ENCODE peak calls at places on chromosome 9, in nine cellular contexts. I is nephron progenitor cell; X is DMS 273 treated with DMSO at 0.1 percent for 48 hours; M is HT1080; E is dorsolateral prefrontal cortex; L is posterior cingulate gyrus; H is effector memory CD4-positive, alpha-beta T cell; S is D341Med; N is mucosa of descending colon. J is an unnamed sample.

GRCh38 chr9:89562186-89562814 is 42.5 kb upstream of the GADD45G start:
- DNase-seq in I (no peak), X (no peak), M (no peak), E (no peak), L (no peak), H (no peak), S (no peak), N (no peak), J (no peak)

GRCh38 chr9:30197954-30198353 is 2186.5 kb upstream of the ACO1 start:
- DNase-seq in I (no peak), X (no peak), M (peak; percentile 17), E (no peak), L (no peak), H (no peak), S (no peak), N (no peak), J (no peak)

GRCh38 chr9:135272608-135273007 is 185.1 kb downstream of the OLFM1 start:
- DNase-seq in I (no peak), X (no peak), M (no peak), E (no peak), L (peak; percentile 69), H (no peak), S (no peak), N (no peak), J (no peak)

GRCh38 chr9:120886490-120886967 is 9.5 kb upstream of the PHF19 start:
- DNase-seq in I (no peak), X (no peak), M (peak; percentile 71), E (no peak), L (no peak), H (no peak), S (no peak), N (no peak), J (no peak)

GRCh38 chr9:131660466-131661405 is 79.1 kb downstream of the RAPGEF1 start:
- DNase-seq in I (no peak), X (no peak), M (no peak), E (no peak), L (no peak), H (no peak), S (no peak), N (no peak), J (no peak)

GRCh38 chr9:12350775-12351174 is 342.4 kb upstream of the TYRP1 start:
- DNase-seq in I (no peak), X (no peak), M (no peak), E (no peak), L (no peak), H (no peak), S (no peak), N (no peak), J (no peak)

GRCh38 chr9:134419684-134420076 is 93.4 kb downstream of the RXRA start:
- DNase-seq in I (no peak), X (peak; percentile 59), M (no peak), E (no peak), L (no peak), H (no peak), S (peak; percentile 74), N (no peak), J (no peak)

GRCh38 chr9:133163559-133164208 is at the start of gene GBGT1:
- DNase-seq in I (peak; percentile 90), X (no peak), M (no peak), E (no peak), L (peak; percentile 91), H (no peak), S (peak; percentile 56), N (peak; percentile 80), J (no peak)

GRCh38 chr9:618478-618877 is 223.0 kb upstream of the DMRT1 start:
- DNase-seq in I (no peak), X (no peak), M (peak; percentile 27), E (no peak), L (no peak), H (no peak), S (no peak), N (no peak), J (no peak)

GRCh38 chr9:15935661-15936315 is 382.9 kb downstream of the CCDC171 start:
- DNase-seq in I (no peak), X (no peak), M (no peak), E (no peak), L (no peak), H (no peak), S (no peak), N (no peak), J (no peak)

GRCh38 chr9:68706579-68707201 is 1.6 kb downstream of the PIP5K1B start:
- DNase-seq in I (no peak), X (no peak), M (no peak), E (no peak), L (no peak), H (no peak), S (no peak), N (no peak), J (no peak)

GRCh38 chr9:106981396-106982287 is 118.7 kb downstream of the ZNF462 start:
- DNase-seq in I (no peak), X (no peak), M (no peak), E (no peak), L (no peak), H (no peak), S (no peak), N (no peak), J (no peak)

GRCh38 chr9:130088056-130088455 is 34.4 kb downstream of the GPR107 start:
- DNase-seq in I (no peak), X (no peak), M (no peak), E (peak; percentile 53), L (no peak), H (no peak), S (no peak), N (no peak), J (no peak)

GRCh38 chr9:135574331-135574730 is 12.8 kb downstream of the PAEP start:
- DNase-seq in I (no peak), X (no peak), M (peak; percentile 37), E (no peak), L (peak; percentile 42), H (no peak), S (no peak), N (no peak), J (no peak)

GRCh38 chr9:116250881-116251280 is 97.3 kb downstream of the PAPPA start:
- DNase-seq in I (no peak), X (no peak), M (no peak), E (no peak), L (no peak), H (no peak), S (no peak), N (no peak), J (no peak)

GRCh38 chr9:21317956-21318923 is 13.1 kb upstream of the IFNA5 start:
- DNase-seq in I (peak; percentile 32), X (peak; percentile 14), M (peak; percentile 44), E (no peak), L (no peak), H (no peak), S (peak; percentile 49), N (no peak), J (no peak)

GRCh38 chr9:34403554-34404380 is 27.1 kb upstream of the MYORG start:
- DNase-seq in I (peak; percentile 82), X (no peak), M (peak; percentile 74), E (peak; percentile 71), L (peak; percentile 93), H (peak; percentile 19), S (peak; percentile 81), N (no peak), J (peak; percentile 41)

GRCh38 chr9:101380295-101380694 is 4.5 kb downstream of the BAAT start:
- DNase-seq in I (no peak), X (no peak), M (no peak), E (no peak), L (no peak), H (no peak), S (no peak), N (no peak), J (no peak)

GRCh38 chr9:16367605-16368424 is 502.7 kb downstream of the BNC2 start:
- DNase-seq in I (no peak), X (no peak), M (peak; percentile 13), E (no peak), L (no peak), H (no peak), S (no peak), N (no peak), J (no peak)

GRCh38 chr9:35980289-35981011 is 22.5 kb upstream of the OR2S2 start:
- DNase-seq in I (no peak), X (no peak), M (no peak), E (no peak), L (no peak), H (no peak), S (no peak), N (no peak), J (no peak)

GRCh38 chr9:116152941-116153764 is 438 bp upstream of the PAPPA start:
- DNase-seq in I (peak; percentile 16), X (no peak), M (peak; percentile 76), E (no peak), L (no peak), H (no peak), S (no peak), N (no peak), J (no peak)

GRCh38 chr9:136533775-136534157 is 12.1 kb downstream of the NOTCH1 start:
- DNase-seq in I (no peak), X (no peak), M (no peak), E (no peak), L (no peak), H (peak; percentile 74), S (no peak), N (peak; percentile 89), J (peak; percentile 72)

GRCh38 chr9:35357116-35357515 is 132.8 kb upstream of the RUSC2 start:
- DNase-seq in I (no peak), X (no peak), M (peak; percentile 41), E (no peak), L (no peak), H (no peak), S (no peak), N (no peak), J (no peak)

GRCh38 chr9:90331826-90332575 is 310.6 kb downstream of the DIRAS2 start:
- DNase-seq in I (no peak), X (no peak), M (peak; percentile 40), E (no peak), L (no peak), H (no peak), S (no peak), N (no peak), J (no peak)

GRCh38 chr9:118809160-118809625 is 560.0 kb downstream of the BRINP1 start:
- DNase-seq in I (peak; percentile 45), X (peak; percentile 13), M (no peak), E (no peak), L (peak; percentile 69), H (no peak), S (no peak), N (no peak), J (no peak)

GRCh38 chr9:87742813-87743428 is 17.0 kb downstream of the CTSL start:
- DNase-seq in I (no peak), X (no peak), M (peak; percentile 46), E (no peak), L (no peak), H (no peak), S (no peak), N (no peak), J (no peak)

GRCh38 chr9:4313144-4313543 is 13.3 kb upstream of the GLIS3 start:
- DNase-seq in I (no peak), X (no peak), M (no peak), E (no peak), L (no peak), H (no peak), S (no peak), N (no peak), J (no peak)

GRCh38 chr9:79470957-79471356 is 100.8 kb upstream of the TLE4 start:
- DNase-seq in I (no peak), X (no peak), M (no peak), E (no peak), L (no peak), H (no peak), S (peak; percentile 20), N (no peak), J (no peak)

GRCh38 chr9:70587143-70587710 is 172.8 kb upstream of the KLF9 start:
- DNase-seq in I (no peak), X (no peak), M (peak; percentile 48), E (no peak), L (no peak), H (no peak), S (no peak), N (no peak), J (no peak)

GRCh38 chr9:14652729-14653377 is 40.4 kb downstream of the ZDHHC21 start:
- DNase-seq in I (no peak), X (no peak), M (peak; percentile 26), E (no peak), L (no peak), H (no peak), S (peak; percentile 45), N (no peak), J (no peak)

GRCh38 chr9:88985616-88986015 is 5.7 kb upstream of the S1PR3 start:
- DNase-seq in I (no peak), X (no peak), M (no peak), E (no peak), L (no peak), H (no peak), S (no peak), N (no peak), J (no peak)

J was measured in natural killer cell.